ENCODE peak calls at places on chromosomes 2 and 18, in eight cellular contexts. V, L, Y, A, Z, B, X and K are unnamed samples.

GRCh38 chr2:2229898-2230817 is 100.9 kb downstream of the MYT1L start:
- DNase-seq in B (no peak), V (no peak), Y (peak), L (no peak), Z (no peak), X (no peak), A (peak), K (no peak)

GRCh38 chr2:97739020-97739892 is 25.9 kb downstream of the ZAP70 start:
- DNase-seq in B (no peak), L (no peak), V (no peak), X (no peak), A (no peak), Y (no peak), Z (no peak), K (no peak)

GRCh38 chr18:11494093-11494492 is 115.3 kb upstream of the SLC35G4 start:
- DNase-seq in A (no peak), B (no peak), V (no peak), Z (no peak), Y (no peak), X (no peak), L (no peak), K (no peak)

GRCh38 chr2:126911111-126911796 is 12.6 kb downstream of the TEX51 start:
- DNase-seq in V (no peak), X (no peak), L (no peak), Z (no peak), Y (no peak), A (no peak), B (no peak), K (no peak)

GRCh38 chr2:15584767-15585469 is 6.8 kb upstream of the DDX1 start:
- DNase-seq in L (no peak), Y (no peak), B (no peak), Z (no peak), V (no peak), A (no peak), X (no peak), K (no peak)

GRCh38 chr18:48867978-48868377 is 82.8 kb downstream of the SMAD7 start:
- DNase-seq in V (no peak), Z (no peak), Y (no peak), X (no peak), A (no peak), L (no peak), B (no peak), K (no peak)

GRCh38 chr2:9547272-9547991 is 8.2 kb downstream of the ADAM17 start:
- DNase-seq in Z (no peak), A (no peak), X (no peak), Y (no peak), B (no peak), V (no peak), L (no peak), K (no peak)

GRCh38 chr2:159890945-159891588 is 93.1 kb upstream of the CD302 start:
- DNase-seq in Y (no peak), X (no peak), A (no peak), V (no peak), L (no peak), B (no peak), Z (no peak), K (no peak)

GRCh38 chr2:121748202-121748601 is 7.2 kb upstream of the TSN start:
- DNase-seq in B (no peak), L (peak), Z (no peak), X (no peak), A (no peak), Y (no peak), V (no peak), K (no peak)

GRCh38 chr2:158931577-158931976 is 36.9 kb upstream of the TANC1 start:
- DNase-seq in L (peak), A (no peak), V (no peak), Y (no peak), Z (no peak), X (no peak), B (no peak), K (no peak)

GRCh38 chr2:151040036-151040435 is 221.6 kb downstream of the RBM43 start:
- DNase-seq in L (no peak), A (no peak), Y (no peak), V (no peak), B (no peak), Z (no peak), X (no peak), K (no peak)